ENCODE peak calls at places on chromosome 12, in six cellular contexts. Z is Panc1, F is GM23338, A is HCT116, L is esophagus muscularis mucosa, N is transverse colon. V is an unnamed sample.

GRCh38 chr12:22738945-22739344 is 114.0 kb downstream of the ETNK1 start:
- DNase-seq in F (no peak), N (no peak), Z (no peak), L (no peak), A (no peak), V (no peak)

GRCh38 chr12:143964-144649 is 69.8 kb downstream of the SLC6A12 start:
- DNase-seq in N (peak; percentile 77), L (no peak), F (peak; percentile 40), Z (no peak), A (no peak), V (no peak)

GRCh38 chr12:848519-849191 is 96.3 kb downstream of the WNK1 start:
- DNase-seq in N (no peak), A (no peak), F (no peak), L (no peak), Z (no peak), V (no peak)

GRCh38 chr12:90399317-90399716 is 555.7 kb downstream of the CCER1 start:
- DNase-seq in A (no peak), N (no peak), L (no peak), F (no peak), Z (no peak), V (no peak)

GRCh38 chr12:119594772-119595445 is 1.3 kb downstream of the TMEM233 start:
- DNase-seq in F (peak; percentile 51), L (peak; percentile 89), N (no peak), A (no peak), Z (no peak), V (no peak)

GRCh38 chr12:102067574-102068258 is 5.9 kb upstream of the WASHC3 start:
- DNase-seq in N (no peak), Z (no peak), A (no peak), F (no peak), L (no peak), V (no peak)

GRCh38 chr12:510071-510825 is 50.5 kb downstream of the B4GALNT3 start:
- DNase-seq in Z (no peak), A (no peak), N (peak; percentile 78), F (peak; percentile 58), L (no peak), V (peak; percentile 58)

GRCh38 chr12:88237954-88238353 is 95.8 kb downstream of the TMTC3 start:
- DNase-seq in Z (no peak), N (no peak), A (peak; percentile 32), F (no peak), L (no peak), V (no peak)

GRCh38 chr12:30021046-30021833 is 237.5 kb upstream of the TMTC1 start:
- DNase-seq in Z (no peak), N (no peak), L (no peak), F (no peak), A (no peak), V (no peak)

DNA sequence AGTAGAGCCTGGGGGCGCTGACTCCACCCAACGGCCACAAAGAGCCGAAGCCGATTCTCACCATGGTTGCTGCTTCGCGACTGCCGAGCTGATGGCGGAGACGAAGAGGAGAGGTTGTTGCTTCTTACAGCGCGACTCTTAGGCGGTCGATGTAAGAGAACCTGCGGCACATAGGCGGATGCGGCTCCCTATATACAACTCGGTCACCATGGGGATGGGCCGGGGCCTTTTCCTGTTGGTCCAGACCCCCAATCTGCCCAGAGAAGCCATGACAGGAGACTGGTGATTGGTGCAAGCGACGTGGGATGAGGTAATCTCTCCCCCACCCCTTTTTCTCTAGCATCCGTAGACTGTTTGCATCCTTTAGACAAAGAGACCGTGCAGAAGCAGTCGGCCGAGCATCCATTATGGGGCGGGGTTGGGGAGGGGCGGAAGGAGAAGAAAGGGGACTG is at the start of gene TUBA1A:
- DNase-seq in L (peak; percentile 99), A (peak; percentile 92), N (peak; percentile 89), Z (peak; percentile 95), F (peak; percentile 99), V (peak; percentile 96)
- TF ChIP-seq POLR2AphosphoS5 in L (peak; percentile 99), A (peak; percentile 91), N (peak; percentile 99), Z (peak; percentile 97), F (peak; percentile 99), V (peak; percentile 97)

DNA sequence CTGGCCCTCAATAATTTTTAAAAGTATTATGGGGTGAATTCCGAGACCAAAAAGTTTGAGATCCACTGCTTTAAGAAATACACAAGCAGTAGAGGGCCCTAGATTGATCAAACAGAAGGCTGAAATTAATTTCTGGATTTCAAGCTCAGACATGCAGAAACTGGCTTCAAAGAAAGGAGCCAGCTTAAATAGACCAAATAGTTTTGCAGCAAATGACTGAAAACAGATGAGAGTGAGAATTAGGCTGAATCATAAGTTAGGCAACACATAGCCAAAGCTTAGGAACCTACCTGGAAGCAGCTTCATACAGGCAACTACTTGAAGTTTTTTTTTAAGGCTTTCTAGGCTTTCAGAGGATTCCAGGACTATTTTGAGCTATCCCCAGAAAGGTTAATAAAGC is 12.4 kb downstream of the ATF7 start:
- DNase-seq in A (no peak), Z (no peak), F (no peak), N (no peak), L (no peak), V (no peak)
- TF ChIP-seq POLR2AphosphoS5 in A (no peak), Z (no peak), F (no peak), N (no peak), L (no peak), V (no peak)

DNA sequence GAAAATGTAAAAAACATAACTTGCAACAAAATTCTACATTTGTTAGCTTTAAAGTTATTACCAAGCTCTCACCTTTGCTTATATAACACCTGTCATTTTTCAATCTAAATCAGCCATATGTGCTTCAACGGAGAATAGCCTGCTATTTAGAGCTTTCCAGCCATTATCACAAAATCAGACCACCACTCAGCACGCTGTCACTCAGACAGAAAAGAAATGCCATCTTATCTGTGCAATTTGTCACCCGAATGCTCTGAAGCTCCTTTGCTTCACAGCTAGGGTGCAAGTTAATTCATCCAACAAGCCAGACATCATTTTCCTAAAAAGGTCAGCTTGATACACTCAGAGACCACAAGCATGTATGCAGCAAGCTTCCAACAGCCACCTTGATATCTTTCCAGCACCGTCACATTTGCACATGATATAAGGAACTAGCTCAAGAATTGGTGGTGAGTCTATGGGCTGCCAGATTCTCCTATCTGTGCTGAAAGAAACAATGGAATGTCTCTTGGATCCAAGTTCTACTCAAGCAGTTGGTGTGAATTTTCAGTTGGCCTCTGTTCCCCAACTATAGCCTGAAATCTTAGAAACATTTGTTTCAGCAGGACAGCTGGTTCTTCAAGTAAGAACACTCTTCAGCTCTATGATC is 20.0 kb upstream of the IFNG-AS1 start:
- DNase-seq in L (no peak), Z (no peak), N (no peak), F (no peak), A (no peak), V (no peak)
- TF ChIP-seq POLR2AphosphoS5 in L (no peak), Z (no peak), N (no peak), F (no peak), A (no peak), V (no peak)

GRCh38 chr12:27198036-27198435 is 46.0 kb upstream of the STK38L start:
- DNase-seq in L (peak; percentile 95), Z (no peak), A (no peak), F (peak; percentile 8), N (no peak), V (no peak)
- TF ChIP-seq POLR2AphosphoS5 in L (peak; percentile 83), Z (no peak), A (no peak), F (no peak), N (peak; percentile 55), V (no peak)